ENCODE peak calls at places on chromosomes 16 and 17, in five cellular contexts. Z is WERI-Rb-1; Y is CD4-positive, alpha-beta memory T cell; R is uterus; S is heart right ventricle. F is an unnamed sample.

GRCh38 chr17:61400058-61400785 is 579 bp downstream of the TBX2 start:
- DNase-seq in Z (peak; percentile 57), S (no peak), R (peak; percentile 39), Y (no peak), F (peak; percentile 87)

GRCh38 chr16:2699791-2700600 is 17.7 kb downstream of the KCTD5 start:
- DNase-seq in Y (no peak), S (no peak), Z (no peak), R (no peak), F (no peak)

GRCh38 chr16:31072540-31073072 is 1.4 kb downstream of the ZNF668 start:
- DNase-seq in Z (no peak), R (no peak), Y (no peak), S (no peak), F (no peak)

GRCh38 chr16:8583199-8583598 is 7.1 kb downstream of the TMEM114 start:
- DNase-seq in R (no peak), Y (no peak), Z (no peak), S (no peak), F (no peak)

GRCh38 chr16:24037335-24037734 is 201.6 kb downstream of the PRKCB start:
- DNase-seq in R (no peak), Z (no peak), Y (no peak), S (no peak), F (no peak)

GRCh38 chr17:28811594-28812135 is 30.9 kb downstream of the FAM222B start:
- DNase-seq in S (no peak), R (no peak), Y (peak; percentile 29), Z (peak; percentile 18), F (no peak)

GRCh38 chr17:65472602-65473001 is 88.8 kb downstream of the AXIN2 start:
- DNase-seq in S (no peak), Z (no peak), Y (no peak), R (peak; percentile 57), F (no peak)

GRCh38 chr17:83196088-83196765 is 116.8 kb downstream of the METRNL start:
- DNase-seq in R (no peak), Y (no peak), S (no peak), Z (no peak), F (no peak)

GRCh38 chr16:4550587-4550986 is 5.6 kb upstream of the C16orf96 start:
- DNase-seq in S (no peak), Y (no peak), R (no peak), Z (no peak), F (no peak)

GRCh38 chr16:88298882-88299745 is 83.6 kb upstream of the ZNF469 start:
- DNase-seq in R (no peak), Y (no peak), S (no peak), Z (no peak), F (no peak)

GRCh38 chr17:82876149-82876548 is 36.3 kb upstream of the ZNF750 start:
- DNase-seq in Y (no peak), R (peak; percentile 57), Z (no peak), S (no peak), F (no peak)

GRCh38 chr16:59941581-59941980 is 1207.5 kb upstream of the GOT2 start:
- DNase-seq in Y (no peak), R (no peak), Z (no peak), S (no peak), F (no peak)

GRCh38 chr16:74480150-74481029 is 59.1 kb upstream of the CLEC18B start:
- DNase-seq in S (peak; percentile 35), Y (no peak), Z (no peak), R (no peak), F (no peak)

GRCh38 chr17:29205047-29205446 is 24.8 kb upstream of the MYO18A start:
- DNase-seq in S (peak; percentile 11), R (no peak), Y (no peak), Z (no peak), F (no peak)

DNA sequence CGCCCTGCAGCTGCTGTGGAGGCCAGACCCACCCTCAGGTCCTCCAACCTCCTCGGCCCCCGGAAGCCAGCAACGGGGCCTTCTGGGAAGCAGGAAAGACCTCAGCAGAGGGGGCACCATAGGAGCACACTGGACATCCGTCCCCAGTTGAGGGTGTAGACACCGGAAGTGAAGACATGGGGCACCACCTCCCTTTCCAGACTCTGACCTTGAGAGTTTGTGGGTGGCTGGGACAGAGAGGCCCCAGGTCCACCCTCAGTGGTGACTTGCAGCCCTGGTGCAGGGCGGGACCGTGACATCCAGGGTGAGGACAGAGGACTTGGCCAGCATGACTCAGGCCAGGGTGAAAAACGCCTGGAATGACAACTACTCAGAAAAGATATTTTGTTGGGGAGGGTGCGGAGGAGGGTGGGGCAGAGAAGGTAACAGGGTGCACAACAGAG is 19.9 kb downstream of the CEP295NL start:
- DNase-seq in R (peak; percentile 80), Y (no peak), S (peak; percentile 75), Z (no peak), F (no peak)
- H3K4me3 ChIP-seq in R (peak overlapping the region; percentile 24), Y (no peak overlapping the region), S (peak overlapping the region; percentile 42), Z (no peak overlapping the region), F (no peak overlapping the region)

GRCh38 chr16:71276589-71277334 is 12.4 kb downstream of the CMTR2 start:
- DNase-seq in R (no peak), Y (no peak), S (no peak), Z (no peak), F (no peak)
- H3K36me3 ChIP-seq in R (no peaks in the 10 kb centered on the region), Y (no peaks in the 10 kb centered on the region), S (no peaks in the 10 kb centered on the region), Z (no peaks in the 10 kb centered on the region), F (no peaks in the 10 kb centered on the region)

GRCh38 chr17:27240802-27241155 is 53.1 kb upstream of the WSB1 start:
- DNase-seq in S (no peak), Z (no peak), R (no peak), Y (no peak), F (no peak)

GRCh38 chr17:27240086-27240801 is 53.7 kb upstream of the WSB1 start:
- DNase-seq in R (no peak), S (no peak), Z (no peak), Y (no peak), F (peak; percentile 16)

GRCh38 chr17:27242951-27243350 is 51.0 kb upstream of the WSB1 start:
- DNase-seq in Z (no peak), R (no peak), Y (no peak), S (no peak), F (no peak)

GRCh38 chr17:27239584-27239983 is 54.3 kb upstream of the WSB1 start:
- DNase-seq in S (no peak), Z (no peak), R (no peak), Y (no peak), F (peak; percentile 9)

GRCh38 chr17:27241346-27241946 is 52.5 kb upstream of the WSB1 start:
- DNase-seq in S (no peak), Z (no peak), R (no peak), Y (no peak), F (peak; percentile 14)
- H3K4me3 ChIP-seq in S (no peak overlapping the region), Z (no peak overlapping the region), R (no peak overlapping the region), Y (no peak overlapping the region), F (no peak overlapping the region)

DNA sequence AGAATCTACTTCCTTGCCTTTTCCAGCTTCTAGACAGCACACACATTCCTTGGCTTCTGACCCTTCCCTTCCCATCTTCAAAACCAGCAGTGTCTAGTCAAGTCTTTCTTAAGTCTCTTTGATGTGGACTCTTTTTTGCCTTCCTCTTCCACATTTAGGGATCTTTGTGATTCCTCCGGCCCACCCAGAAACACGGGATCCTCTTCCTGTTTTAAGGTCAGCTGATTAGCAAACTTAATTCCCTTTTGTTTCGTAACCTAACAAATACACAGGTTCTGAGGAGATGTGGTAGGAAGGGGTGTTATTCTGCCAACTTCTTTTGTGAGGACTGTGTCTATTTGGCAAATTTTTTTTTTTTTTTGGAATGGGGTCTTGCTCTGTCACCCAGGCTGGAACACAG is 14.8 kb downstream of the KNOP1 start:
- DNase-seq in S (no peak), Z (no peak), R (no peak), Y (no peak), F (no peak)
- H3K36me3 ChIP-seq in S (no peaks in the 10 kb centered on the region), Z (peaks cover 92% of the 10 kb centered on the region), R (no peaks in the 10 kb centered on the region), Y (peaks cover 32% of the 10 kb centered on the region), F (peaks cover 50% of the 10 kb centered on the region)

DNA sequence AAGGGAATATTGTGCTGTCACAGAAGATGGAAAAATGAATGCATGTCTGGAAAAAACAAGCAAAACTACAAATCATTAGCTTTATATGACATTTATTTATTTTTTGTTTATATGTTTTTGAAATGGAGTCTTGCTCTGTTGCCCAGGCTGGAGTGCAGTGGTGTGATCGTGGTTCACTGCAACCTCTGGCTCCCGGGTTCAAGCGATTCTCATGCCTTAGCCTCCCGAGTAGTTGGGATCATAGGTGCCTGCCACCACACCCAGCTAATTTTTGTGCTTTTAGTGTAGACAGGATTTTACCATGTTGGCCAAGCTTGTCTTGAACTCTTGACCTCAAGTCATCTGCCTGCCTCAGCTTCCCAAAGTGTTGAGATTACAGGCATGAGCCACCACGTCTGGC is 8.5 kb downstream of the NDE1 start:
- DNase-seq in R (no peak), Z (no peak), S (no peak), Y (no peak), F (no peak)
- H3K4me3 ChIP-seq in R (no peak overlapping the region), Z (no peak overlapping the region), S (no peak overlapping the region), Y (no peak overlapping the region), F (no peak overlapping the region)

F was measured in H7.